ENCODE peak calls at places on chromosomes 11 and 22, in four cellular contexts. One of them, this sample, is unnamed.

GRCh38 chr11:96215826-96216225 is 127.2 kb downstream of the MAML2 start:
- DNase-seq in AG04450: no peak
- DNase-seq in HFF-Myc: no peak
- DNase-seq in astrocyte of the cerebellum: no peak
- DNase-seq in this sample: no peak

GRCh38 chr11:78798567-78799170 is 224.0 kb upstream of the NARS2 start:
- DNase-seq in HFF-Myc: no peak
- DNase-seq in AG04450: no peak
- DNase-seq in astrocyte of the cerebellum: peak
- DNase-seq in this sample: no peak

GRCh38 chr11:113906038-113906437 is 1.4 kb downstream of the HTR3B start:
- DNase-seq in HFF-Myc: no peak
- DNase-seq in AG04450: peak
- DNase-seq in astrocyte of the cerebellum: no peak
- DNase-seq in this sample: no peak

GRCh38 chr11:43686207-43686606 is 5.7 kb downstream of the HSD17B12 start:
- DNase-seq in AG04450: no peak
- DNase-seq in astrocyte of the cerebellum: no peak
- DNase-seq in HFF-Myc: no peak
- DNase-seq in this sample: no peak

GRCh38 chr11:2701230-2701629 is 1.4 kb upstream of the KCNQ1OT1 start:
- DNase-seq in AG04450: no peak
- DNase-seq in astrocyte of the cerebellum: no peak
- DNase-seq in HFF-Myc: no peak
- DNase-seq in this sample: no peak

GRCh38 chr22:33350961-33351360 is 292.8 kb upstream of the SYN3 start:
- DNase-seq in AG04450: no peak
- DNase-seq in astrocyte of the cerebellum: no peak
- DNase-seq in HFF-Myc: no peak
- DNase-seq in this sample: no peak

GRCh38 chr11:5989203-5989602 is 2.4 kb upstream of the OR52L1 start:
- DNase-seq in AG04450: no peak
- DNase-seq in HFF-Myc: no peak
- DNase-seq in astrocyte of the cerebellum: no peak
- DNase-seq in this sample: no peak

GRCh38 chr11:102244681-102245409 is 72.4 kb upstream of the BIRC3 start:
- DNase-seq in astrocyte of the cerebellum: peak
- DNase-seq in HFF-Myc: no peak
- DNase-seq in AG04450: no peak
- DNase-seq in this sample: no peak

GRCh38 chr22:40463727-40464126 is 93.3 kb downstream of the SGSM3 start:
- DNase-seq in HFF-Myc: no peak
- DNase-seq in AG04450: no peak
- DNase-seq in astrocyte of the cerebellum: no peak
- DNase-seq in this sample: no peak

GRCh38 chr11:6992457-6993431 is 27.4 kb downstream of the ZNF214 start:
- DNase-seq in astrocyte of the cerebellum: peak
- DNase-seq in HFF-Myc: peak
- DNase-seq in AG04450: peak
- DNase-seq in this sample: no peak

GRCh38 chr11:61688368-61689163 is 8.4 kb downstream of the DAGLA start:
- DNase-seq in astrocyte of the cerebellum: no peak
- DNase-seq in HFF-Myc: no peak
- DNase-seq in AG04450: no peak
- DNase-seq in this sample: no peak

GRCh38 chr22:44955102-44955501 is 54.7 kb downstream of the PHF21B start:
- DNase-seq in HFF-Myc: no peak
- DNase-seq in astrocyte of the cerebellum: no peak
- DNase-seq in AG04450: no peak
- DNase-seq in this sample: no peak

GRCh38 chr11:116256155-116256554 is 516.6 kb downstream of the BUD13 start:
- DNase-seq in astrocyte of the cerebellum: no peak
- DNase-seq in AG04450: no peak
- DNase-seq in HFF-Myc: no peak
- DNase-seq in this sample: no peak

GRCh38 chr11:121082670-121083069 is 18.4 kb upstream of the TECTA start:
- DNase-seq in AG04450: no peak
- DNase-seq in astrocyte of the cerebellum: no peak
- DNase-seq in HFF-Myc: no peak
- DNase-seq in this sample: no peak

GRCh38 chr22:28500005-28500404 is 179.6 kb downstream of the TTC28 start:
- DNase-seq in HFF-Myc: no peak
- DNase-seq in astrocyte of the cerebellum: no peak
- DNase-seq in AG04450: no peak
- DNase-seq in this sample: no peak

GRCh38 chr22:26656896-26657851 is at the start of gene MIAT:
- DNase-seq in astrocyte of the cerebellum: no peak
- DNase-seq in AG04450: no peak
- DNase-seq in HFF-Myc: no peak
- DNase-seq in this sample: peak

GRCh38 chr11:86515297-86516094 is 140.8 kb downstream of the CCDC81 start:
- DNase-seq in HFF-Myc: no peak
- DNase-seq in astrocyte of the cerebellum: peak
- DNase-seq in AG04450: peak
- DNase-seq in this sample: no peak
- TF ChIP-seq CTCF in HFF-Myc: no peak
- TF ChIP-seq CTCF in astrocyte of the cerebellum: peak
- TF ChIP-seq CTCF in AG04450: no peak
- TF ChIP-seq CTCF in this sample: no peak

GRCh38 chr11:27716850-27717249 is 16.6 kb upstream of the BDNF start:
- DNase-seq in AG04450: no peak
- DNase-seq in HFF-Myc: no peak
- DNase-seq in astrocyte of the cerebellum: no peak
- DNase-seq in this sample: no peak
- TF ChIP-seq CTCF in AG04450: peak
- TF ChIP-seq CTCF in HFF-Myc: peak
- TF ChIP-seq CTCF in astrocyte of the cerebellum: peak
- TF ChIP-seq CTCF in this sample: no peak

DNA sequence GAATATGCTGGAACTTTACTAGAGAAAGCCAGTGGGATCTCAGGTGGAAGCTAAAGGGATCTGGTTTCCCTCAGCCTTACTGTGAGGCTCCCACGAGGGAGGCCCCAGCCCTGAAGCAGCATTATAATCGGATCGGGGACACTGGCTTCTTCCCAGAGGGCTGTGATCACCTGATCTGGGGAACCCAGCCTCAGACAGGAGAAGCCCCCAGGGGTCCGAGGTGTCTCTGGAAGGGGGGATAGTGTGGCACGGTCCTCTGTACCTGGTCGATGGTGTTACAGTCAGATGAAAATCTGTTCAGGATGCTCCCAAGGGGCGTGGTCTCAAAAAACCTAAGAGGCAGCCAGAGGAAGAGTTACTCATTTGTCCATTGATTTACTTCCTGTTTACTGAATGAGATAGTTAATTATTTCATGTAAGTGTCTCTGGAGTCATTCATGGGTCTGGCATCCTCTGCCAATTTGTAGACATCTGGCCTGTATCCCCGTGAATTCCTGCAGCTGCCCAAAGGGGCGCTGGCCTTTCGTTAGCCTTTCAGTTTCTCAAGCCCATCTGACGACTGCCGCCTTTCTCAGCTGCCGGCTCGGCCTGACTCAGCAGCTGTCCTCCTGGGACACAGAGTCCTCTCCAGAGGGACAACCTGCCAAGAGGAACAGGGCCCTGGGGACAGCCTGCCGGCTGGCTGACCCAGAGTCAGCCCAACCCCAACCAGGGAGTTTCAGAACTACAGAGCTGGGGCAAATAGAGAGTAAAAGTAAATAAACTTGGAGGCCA is 17.0 kb upstream of the KCNJ11 start:
- DNase-seq in HFF-Myc: peak
- DNase-seq in AG04450: no peak
- DNase-seq in astrocyte of the cerebellum: no peak
- DNase-seq in this sample: no peak
- TF ChIP-seq CTCF in HFF-Myc: no peak
- TF ChIP-seq CTCF in AG04450: peak
- TF ChIP-seq CTCF in astrocyte of the cerebellum: peak
- TF ChIP-seq CTCF in this sample: no peak

GRCh38 chr22:24942301-24942700 is 4.2 kb downstream of the LHFPL7 start:
- DNase-seq in HFF-Myc: no peak
- DNase-seq in AG04450: no peak
- DNase-seq in astrocyte of the cerebellum: no peak
- DNase-seq in this sample: no peak

GRCh38 chr22:24935771-24936483 is 10.6 kb downstream of the LHFPL7 start:
- DNase-seq in AG04450: no peak
- DNase-seq in HFF-Myc: no peak
- DNase-seq in astrocyte of the cerebellum: no peak
- DNase-seq in this sample: no peak

GRCh38 chr22:24938741-24939341 is 7.7 kb downstream of the LHFPL7 start:
- DNase-seq in HFF-Myc: no peak
- DNase-seq in AG04450: no peak
- DNase-seq in astrocyte of the cerebellum: peak
- DNase-seq in this sample: no peak

DNA sequence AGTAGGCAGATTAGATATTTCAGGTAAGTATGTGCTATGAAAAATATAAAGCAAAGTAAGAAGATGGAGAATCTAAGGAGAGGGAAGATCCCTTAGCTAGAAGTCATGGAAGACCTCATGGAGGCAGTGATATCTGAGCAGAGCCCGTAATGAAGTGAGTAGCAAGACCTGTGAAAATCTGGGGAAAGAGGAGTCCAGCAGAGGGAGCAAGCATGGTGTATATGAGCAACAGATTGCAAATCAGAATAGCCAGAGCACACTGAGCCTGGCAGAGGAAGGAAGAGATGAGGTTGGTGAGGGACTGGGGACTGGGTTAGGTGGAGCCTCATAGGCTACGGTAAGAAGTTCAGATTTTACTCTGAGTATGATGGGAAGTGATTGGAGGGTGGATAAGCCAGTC is 9.4 kb downstream of the LHFPL7 start:
- DNase-seq in AG04450: no peak
- DNase-seq in astrocyte of the cerebellum: no peak
- DNase-seq in HFF-Myc: no peak
- DNase-seq in this sample: no peak
- TF ChIP-seq CTCF in AG04450: no peak
- TF ChIP-seq CTCF in astrocyte of the cerebellum: peak
- TF ChIP-seq CTCF in HFF-Myc: peak
- TF ChIP-seq CTCF in this sample: no peak

GRCh38 chr11:31340903-31341572 is 28.5 kb downstream of the DCDC1 start:
- DNase-seq in HFF-Myc: no peak
- DNase-seq in astrocyte of the cerebellum: peak
- DNase-seq in AG04450: no peak
- DNase-seq in this sample: no peak
- TF ChIP-seq CTCF in HFF-Myc: peak
- TF ChIP-seq CTCF in astrocyte of the cerebellum: peak
- TF ChIP-seq CTCF in AG04450: peak
- TF ChIP-seq CTCF in this sample: no peak

DNA sequence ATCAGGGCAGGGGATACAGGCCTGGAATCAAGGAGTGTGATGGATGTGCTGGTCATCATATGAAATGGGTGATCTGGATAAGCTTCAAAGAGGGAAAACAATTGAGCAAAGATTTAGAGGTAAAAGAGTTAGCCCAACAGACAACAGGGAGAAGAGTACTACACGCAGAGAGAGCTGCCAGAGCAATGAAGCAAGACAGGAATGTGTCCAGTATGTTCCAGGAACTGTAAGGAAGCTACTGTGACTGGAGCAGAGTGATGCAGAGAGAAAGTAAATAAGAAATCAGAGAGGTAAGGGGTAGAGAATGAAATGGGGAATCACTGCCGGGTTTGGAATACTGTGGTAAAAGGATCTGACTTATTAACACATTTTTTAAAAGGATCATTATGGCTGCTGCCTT is 255.1 kb downstream of the DCDC1 start:
- DNase-seq in AG04450: no peak
- DNase-seq in HFF-Myc: no peak
- DNase-seq in astrocyte of the cerebellum: no peak
- DNase-seq in this sample: no peak
- TF ChIP-seq CTCF in AG04450: no peak
- TF ChIP-seq CTCF in HFF-Myc: no peak
- TF ChIP-seq CTCF in astrocyte of the cerebellum: no peak
- TF ChIP-seq CTCF in this sample: no peak

GRCh38 chr11:60251485-60252207 is 8.7 kb upstream of the MS4A4E start:
- DNase-seq in HFF-Myc: no peak
- DNase-seq in AG04450: no peak
- DNase-seq in astrocyte of the cerebellum: no peak
- DNase-seq in this sample: no peak
- TF ChIP-seq CTCF in HFF-Myc: no peak
- TF ChIP-seq CTCF in AG04450: peak
- TF ChIP-seq CTCF in astrocyte of the cerebellum: no peak
- TF ChIP-seq CTCF in this sample: no peak

DNA sequence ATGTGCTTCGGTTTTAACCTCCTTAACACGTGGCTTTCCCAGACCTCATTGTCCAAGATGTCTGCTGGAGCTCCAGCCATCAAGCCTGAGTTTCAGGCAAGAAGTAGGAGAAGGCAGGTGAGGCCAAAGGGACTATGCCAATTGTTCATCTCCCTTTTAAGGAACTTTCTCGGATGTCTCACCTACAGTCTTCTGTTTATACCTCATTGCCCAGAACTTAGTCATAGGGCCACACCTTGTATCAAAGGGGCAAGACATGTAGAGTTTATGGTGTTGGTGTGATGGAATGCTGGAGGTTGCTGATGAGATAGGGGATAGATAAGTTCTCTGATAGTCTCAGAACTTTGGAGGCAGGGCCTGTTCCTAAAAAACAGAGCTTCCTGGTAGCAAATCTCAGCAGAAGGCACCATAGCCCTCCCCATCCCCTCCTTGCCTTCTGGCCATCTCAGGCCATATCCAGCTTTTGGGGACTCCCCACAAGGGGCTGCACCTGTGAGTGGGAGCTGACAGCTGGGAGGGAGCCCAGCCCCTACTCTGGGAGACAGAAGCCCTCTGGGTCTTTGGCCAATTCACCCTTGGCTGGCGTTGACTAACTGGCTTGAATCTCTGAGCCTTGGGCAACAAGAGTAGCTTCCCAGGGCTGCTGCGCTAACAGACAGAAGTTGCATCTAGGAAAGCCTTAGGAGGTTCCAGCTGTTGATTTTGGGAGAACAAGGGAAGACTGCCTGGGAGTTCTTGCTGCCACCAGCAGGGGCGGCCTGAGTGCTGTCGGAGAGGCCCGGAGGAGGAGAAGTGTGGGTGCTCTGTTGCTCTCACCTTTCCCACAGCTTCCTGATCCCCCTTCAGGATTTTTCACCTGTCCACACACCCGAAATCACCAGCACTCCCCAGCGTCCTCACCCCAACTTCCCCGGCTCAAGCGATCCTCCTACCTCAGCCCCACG is 149.8 kb upstream of the THY1 start:
- DNase-seq in AG04450: no peak
- DNase-seq in astrocyte of the cerebellum: no peak
- DNase-seq in HFF-Myc: no peak
- DNase-seq in this sample: no peak
- TF ChIP-seq CTCF in AG04450: peak
- TF ChIP-seq CTCF in astrocyte of the cerebellum: no peak
- TF ChIP-seq CTCF in HFF-Myc: no peak
- TF ChIP-seq CTCF in this sample: no peak